ENCODE peak calls at places on chromosome 18, in five cellular contexts. One of them, this sample, is unnamed.

GRCh38 chr18:67766930-67767329 is 250.4 kb upstream of the DSEL start:
- DNase-seq in suprapubic skin: no peak
- DNase-seq in endothelial cell of umbilical vein: peak
- DNase-seq in transverse colon: no peak
- DNase-seq in IMR-90: peak
- DNase-seq in this sample: no peak

GRCh38 chr18:55906533-55906932 is 318.5 kb upstream of the TCF4 start:
- DNase-seq in IMR-90: no peak
- DNase-seq in endothelial cell of umbilical vein: no peak
- DNase-seq in transverse colon: no peak
- DNase-seq in suprapubic skin: no peak
- DNase-seq in this sample: no peak

GRCh38 chr18:44586782-44587524 is 93.7 kb upstream of the SETBP1 start:
- DNase-seq in IMR-90: no peak
- DNase-seq in suprapubic skin: no peak
- DNase-seq in transverse colon: no peak
- DNase-seq in endothelial cell of umbilical vein: no peak
- DNase-seq in this sample: no peak

GRCh38 chr18:41524674-41525470 is 430.2 kb upstream of the PIK3C3 start:
- DNase-seq in IMR-90: no peak
- DNase-seq in endothelial cell of umbilical vein: no peak
- DNase-seq in transverse colon: no peak
- DNase-seq in suprapubic skin: no peak
- DNase-seq in this sample: no peak

GRCh38 chr18:24502621-24503020 is 42.2 kb downstream of the HRH4 start:
- DNase-seq in suprapubic skin: no peak
- DNase-seq in endothelial cell of umbilical vein: no peak
- DNase-seq in transverse colon: no peak
- DNase-seq in IMR-90: no peak
- DNase-seq in this sample: no peak

GRCh38 chr18:22347624-22348511 is 69.8 kb downstream of the CTAGE1 start:
- DNase-seq in transverse colon: peak
- DNase-seq in endothelial cell of umbilical vein: peak
- DNase-seq in suprapubic skin: no peak
- DNase-seq in IMR-90: peak
- DNase-seq in this sample: no peak

GRCh38 chr18:78230911-78231310 is 748.7 kb upstream of the SALL3 start:
- DNase-seq in transverse colon: no peak
- DNase-seq in IMR-90: no peak
- DNase-seq in suprapubic skin: no peak
- DNase-seq in endothelial cell of umbilical vein: no peak
- DNase-seq in this sample: no peak

GRCh38 chr18:79524181-79525078 is 128.7 kb downstream of the NFATC1 start:
- DNase-seq in suprapubic skin: no peak
- DNase-seq in endothelial cell of umbilical vein: no peak
- DNase-seq in IMR-90: no peak
- DNase-seq in transverse colon: no peak
- DNase-seq in this sample: no peak

GRCh38 chr18:52312321-52312720 is 27.7 kb upstream of the DCC start:
- DNase-seq in endothelial cell of umbilical vein: no peak
- DNase-seq in suprapubic skin: no peak
- DNase-seq in IMR-90: no peak
- DNase-seq in transverse colon: no peak
- DNase-seq in this sample: no peak

GRCh38 chr18:70024829-70025228 is 77.2 kb upstream of the CD226 start:
- DNase-seq in endothelial cell of umbilical vein: no peak
- DNase-seq in IMR-90: no peak
- DNase-seq in suprapubic skin: no peak
- DNase-seq in transverse colon: no peak
- DNase-seq in this sample: no peak

GRCh38 chr18:681985-682384 is 24.5 kb downstream of the TYMS start:
- DNase-seq in IMR-90: no peak
- DNase-seq in endothelial cell of umbilical vein: no peak
- DNase-seq in suprapubic skin: no peak
- DNase-seq in transverse colon: no peak
- DNase-seq in this sample: no peak

GRCh38 chr18:45365835-45366234 is 249.4 kb upstream of the SLC14A2 start:
- DNase-seq in endothelial cell of umbilical vein: no peak
- DNase-seq in suprapubic skin: no peak
- DNase-seq in IMR-90: no peak
- DNase-seq in transverse colon: no peak
- DNase-seq in this sample: no peak

GRCh38 chr18:55402731-55403405 is 185.1 kb downstream of the TCF4 start:
- DNase-seq in suprapubic skin: no peak
- DNase-seq in transverse colon: no peak
- DNase-seq in endothelial cell of umbilical vein: peak
- DNase-seq in IMR-90: no peak
- DNase-seq in this sample: no peak

GRCh38 chr18:59139291-59139614 is 431 bp upstream of the SEC11C start:
- DNase-seq in suprapubic skin: peak
- DNase-seq in endothelial cell of umbilical vein: no peak
- DNase-seq in transverse colon: peak
- DNase-seq in IMR-90: peak
- DNase-seq in this sample: peak

GRCh38 chr18:22961156-22961555 is 28.0 kb downstream of the RBBP8 start:
- DNase-seq in endothelial cell of umbilical vein: no peak
- DNase-seq in IMR-90: no peak
- DNase-seq in transverse colon: no peak
- DNase-seq in suprapubic skin: no peak
- DNase-seq in this sample: no peak

GRCh38 chr18:47750889-47751423 is 179.5 kb downstream of the SMAD2 start:
- DNase-seq in suprapubic skin: no peak
- DNase-seq in IMR-90: no peak
- DNase-seq in transverse colon: no peak
- DNase-seq in endothelial cell of umbilical vein: no peak
- DNase-seq in this sample: no peak

GRCh38 chr18:74869904-74870863 is 272.5 kb downstream of the ZNF407 start:
- DNase-seq in IMR-90: peak
- DNase-seq in suprapubic skin: no peak
- DNase-seq in endothelial cell of umbilical vein: no peak
- DNase-seq in transverse colon: no peak
- DNase-seq in this sample: no peak

GRCh38 chr18:36692909-36693308 is 135.9 kb downstream of the TPGS2 start:
- DNase-seq in IMR-90: peak
- DNase-seq in suprapubic skin: no peak
- DNase-seq in endothelial cell of umbilical vein: no peak
- DNase-seq in transverse colon: no peak
- DNase-seq in this sample: no peak

GRCh38 chr18:77248873-77249582 is 620 bp upstream of the GALR1 start:
- DNase-seq in transverse colon: no peak
- DNase-seq in IMR-90: no peak
- DNase-seq in endothelial cell of umbilical vein: no peak
- DNase-seq in suprapubic skin: no peak
- DNase-seq in this sample: no peak

GRCh38 chr18:79611040-79611681 is 68.4 kb upstream of the CTDP1 start:
- DNase-seq in IMR-90: peak
- DNase-seq in endothelial cell of umbilical vein: peak
- DNase-seq in suprapubic skin: peak
- DNase-seq in transverse colon: no peak
- DNase-seq in this sample: no peak

GRCh38 chr18:69584429-69584828 is 183.7 kb downstream of the DOK6 start:
- DNase-seq in transverse colon: no peak
- DNase-seq in IMR-90: no peak
- DNase-seq in endothelial cell of umbilical vein: no peak
- DNase-seq in suprapubic skin: no peak
- DNase-seq in this sample: no peak

GRCh38 chr18:58091099-58091611 is 47.1 kb downstream of the NEDD4L start:
- DNase-seq in endothelial cell of umbilical vein: no peak
- DNase-seq in suprapubic skin: no peak
- DNase-seq in transverse colon: peak
- DNase-seq in IMR-90: no peak
- DNase-seq in this sample: peak

GRCh38 chr18:47754311-47755101 is 176.0 kb downstream of the SMAD2 start:
- DNase-seq in transverse colon: peak
- DNase-seq in IMR-90: no peak
- DNase-seq in suprapubic skin: no peak
- DNase-seq in endothelial cell of umbilical vein: peak
- DNase-seq in this sample: no peak

GRCh38 chr18:23401400-23402347 is 51.4 kb upstream of the RIOK3 start:
- DNase-seq in IMR-90: peak
- DNase-seq in transverse colon: peak
- DNase-seq in endothelial cell of umbilical vein: peak
- DNase-seq in suprapubic skin: no peak
- DNase-seq in this sample: no peak

GRCh38 chr18:9796933-9797549 is 88.7 kb upstream of the TXNDC2 start:
- DNase-seq in transverse colon: no peak
- DNase-seq in IMR-90: no peak
- DNase-seq in suprapubic skin: no peak
- DNase-seq in endothelial cell of umbilical vein: no peak
- DNase-seq in this sample: no peak

GRCh38 chr18:61127714-61128485 is 205.3 kb upstream of the CDH20 start:
- DNase-seq in transverse colon: no peak
- DNase-seq in IMR-90: no peak
- DNase-seq in endothelial cell of umbilical vein: no peak
- DNase-seq in suprapubic skin: no peak
- DNase-seq in this sample: no peak

GRCh38 chr18:46423226-46423805 is 233.7 kb downstream of the LOXHD1 start:
- DNase-seq in IMR-90: no peak
- DNase-seq in suprapubic skin: no peak
- DNase-seq in endothelial cell of umbilical vein: no peak
- DNase-seq in transverse colon: no peak
- DNase-seq in this sample: no peak

GRCh38 chr18:13103366-13103765 is 112.2 kb downstream of the CEP192 start:
- DNase-seq in transverse colon: no peak
- DNase-seq in suprapubic skin: no peak
- DNase-seq in endothelial cell of umbilical vein: no peak
- DNase-seq in IMR-90: no peak
- DNase-seq in this sample: no peak

GRCh38 chr18:67669993-67670671 is 153.6 kb upstream of the DSEL start:
- DNase-seq in endothelial cell of umbilical vein: no peak
- DNase-seq in transverse colon: no peak
- DNase-seq in IMR-90: peak
- DNase-seq in suprapubic skin: no peak
- DNase-seq in this sample: no peak

DNA sequence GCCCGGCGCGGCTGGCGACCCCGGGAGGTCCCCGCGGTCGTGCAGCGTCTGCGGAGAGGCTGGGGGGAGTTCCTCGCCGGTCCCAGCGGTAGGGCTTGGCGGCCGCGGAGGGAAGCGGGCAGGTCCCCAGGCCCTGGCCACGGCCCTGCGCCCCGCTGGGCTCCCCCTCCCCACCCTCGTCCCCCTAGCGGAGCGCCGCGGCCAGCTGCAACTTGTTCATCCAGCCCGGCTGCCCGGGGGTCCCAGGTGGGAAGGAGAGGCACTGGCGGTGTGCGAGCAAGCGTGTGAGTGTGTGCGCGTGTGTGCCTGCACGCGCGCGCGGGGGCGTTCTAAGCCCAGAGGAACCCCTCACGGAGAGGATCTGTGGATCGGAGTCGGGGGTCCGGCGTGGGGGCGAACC is 1.3 kb downstream of the PTPRM start:
- DNase-seq in IMR-90: peak
- DNase-seq in suprapubic skin: no peak
- DNase-seq in endothelial cell of umbilical vein: peak
- DNase-seq in transverse colon: peak
- DNase-seq in this sample: no peak
- H3K27ac ChIP-seq in IMR-90: peak
- H3K27ac ChIP-seq in suprapubic skin: peak
- H3K27ac ChIP-seq in endothelial cell of umbilical vein: no peak
- H3K27ac ChIP-seq in transverse colon: peak
- H3K27ac ChIP-seq in this sample: peak

GRCh38 chr18:26192233-26192632 is 34.0 kb upstream of the TAF4B start:
- DNase-seq in endothelial cell of umbilical vein: no peak
- DNase-seq in suprapubic skin: no peak
- DNase-seq in IMR-90: no peak
- DNase-seq in transverse colon: no peak
- DNase-seq in this sample: no peak

GRCh38 chr18:26185267-26185666 is 41.0 kb upstream of the TAF4B start:
- DNase-seq in transverse colon: no peak
- DNase-seq in suprapubic skin: no peak
- DNase-seq in IMR-90: no peak
- DNase-seq in endothelial cell of umbilical vein: peak
- DNase-seq in this sample: no peak

GRCh38 chr18:26190506-26190905 is 35.7 kb upstream of the TAF4B start:
- DNase-seq in suprapubic skin: no peak
- DNase-seq in endothelial cell of umbilical vein: no peak
- DNase-seq in transverse colon: peak
- DNase-seq in IMR-90: no peak
- DNase-seq in this sample: no peak
- TF ChIP-seq POLR2A in suprapubic skin: no peak
- TF ChIP-seq POLR2A in endothelial cell of umbilical vein: no peak
- TF ChIP-seq POLR2A in transverse colon: no peak
- TF ChIP-seq POLR2A in IMR-90: no peak
- TF ChIP-seq POLR2A in this sample: no peak

GRCh38 chr18:32483002-32483401 is 12.3 kb upstream of the GAREM1 start:
- DNase-seq in transverse colon: no peak
- DNase-seq in endothelial cell of umbilical vein: no peak
- DNase-seq in IMR-90: no peak
- DNase-seq in suprapubic skin: no peak
- DNase-seq in this sample: no peak

GRCh38 chr18:32478818-32479217 is 8.1 kb upstream of the GAREM1 start:
- DNase-seq in IMR-90: no peak
- DNase-seq in suprapubic skin: no peak
- DNase-seq in transverse colon: no peak
- DNase-seq in endothelial cell of umbilical vein: no peak
- DNase-seq in this sample: no peak

GRCh38 chr18:32480581-32480980 is 9.9 kb upstream of the GAREM1 start:
- DNase-seq in endothelial cell of umbilical vein: no peak
- DNase-seq in IMR-90: peak
- DNase-seq in transverse colon: no peak
- DNase-seq in suprapubic skin: no peak
- DNase-seq in this sample: no peak

GRCh38 chr18:32478317-32478716 is 7.6 kb upstream of the GAREM1 start:
- DNase-seq in transverse colon: no peak
- DNase-seq in IMR-90: no peak
- DNase-seq in endothelial cell of umbilical vein: no peak
- DNase-seq in suprapubic skin: no peak
- DNase-seq in this sample: no peak

GRCh38 chr18:32482117-32482516 is 11.4 kb upstream of the GAREM1 start:
- DNase-seq in IMR-90: no peak
- DNase-seq in endothelial cell of umbilical vein: no peak
- DNase-seq in suprapubic skin: no peak
- DNase-seq in transverse colon: no peak
- DNase-seq in this sample: no peak
- H3K27ac ChIP-seq in IMR-90: no peak
- H3K27ac ChIP-seq in endothelial cell of umbilical vein: no peak
- H3K27ac ChIP-seq in suprapubic skin: no peak
- H3K27ac ChIP-seq in transverse colon: no peak
- H3K27ac ChIP-seq in this sample: no peak

DNA sequence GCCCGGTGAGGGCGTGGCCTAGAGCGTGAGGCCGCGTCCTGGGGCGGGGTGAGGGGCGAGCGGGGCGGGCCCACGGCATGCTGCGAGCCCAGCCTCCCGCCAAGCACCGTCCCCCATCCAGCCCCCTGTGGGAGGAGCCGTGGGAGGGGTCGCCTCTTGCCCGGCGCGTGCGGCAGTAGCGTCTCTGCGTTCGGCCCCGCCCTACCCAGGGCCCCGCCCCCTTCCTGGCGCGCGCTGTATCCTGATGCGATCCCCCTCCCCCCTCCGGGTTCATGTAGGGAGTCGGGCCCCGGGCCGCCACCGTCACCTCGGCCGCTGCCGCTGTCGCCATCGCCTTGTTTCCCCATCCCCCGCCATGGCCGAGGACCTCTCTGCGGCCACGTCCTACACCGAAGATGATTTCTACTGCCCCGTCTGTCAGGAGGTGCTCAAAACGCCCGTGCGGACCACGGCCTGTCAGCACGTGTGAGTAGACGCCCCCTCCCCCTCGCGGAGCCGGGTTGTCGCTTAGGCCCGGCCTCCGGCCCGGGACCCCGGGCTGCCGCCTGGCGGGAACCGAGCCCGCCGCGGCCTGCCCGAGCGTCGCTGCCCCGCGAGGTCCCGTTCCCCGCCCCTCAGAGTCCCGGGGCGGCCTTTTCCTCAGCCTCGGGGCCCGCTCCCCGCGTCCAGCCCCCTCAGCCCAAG is 890 bp downstream of the RNF138 start:
- DNase-seq in suprapubic skin: peak
- DNase-seq in IMR-90: peak
- DNase-seq in endothelial cell of umbilical vein: peak
- DNase-seq in transverse colon: peak
- DNase-seq in this sample: peak
- TF ChIP-seq POLR2A in suprapubic skin: peak
- TF ChIP-seq POLR2A in IMR-90: peak
- TF ChIP-seq POLR2A in endothelial cell of umbilical vein: peak
- TF ChIP-seq POLR2A in transverse colon: peak
- TF ChIP-seq POLR2A in this sample: peak

This sample was measured in breast epithelium.